ENCODE peak calls at places on chromosomes 5 and 9, in four cellular contexts. J, R, T and A are unnamed samples.

GRCh38 chr5:33854733-33855151 is 37.0 kb downstream of the ADAMTS12 start:
- DNase-seq in J (no peak), R (no peak), T (peak), A (no peak)

GRCh38 chr5:883475-884181 is 9.0 kb downstream of the BRD9 start:
- DNase-seq in J (no peak), R (no peak), T (no peak), A (no peak)

GRCh38 chr5:16593630-16594029 is 23.2 kb downstream of the RETREG1 start:
- DNase-seq in J (no peak), R (no peak), T (no peak), A (no peak)

GRCh38 chr9:119185298-119185697 is 183.9 kb downstream of the BRINP1 start:
- DNase-seq in J (no peak), R (no peak), T (no peak), A (no peak)

GRCh38 chr5:7533941-7534340 is 138.0 kb downstream of the ADCY2 start:
- DNase-seq in J (no peak), R (no peak), T (no peak), A (no peak)

GRCh38 chr9:135215571-135216161 is 128.2 kb downstream of the OLFM1 start:
- DNase-seq in J (no peak), R (no peak), T (no peak), A (no peak)

GRCh38 chr9:74760031-74760700 is 127.6 kb downstream of the TRPM6 start:
- DNase-seq in J (no peak), R (no peak), T (peak), A (no peak)

GRCh38 chr9:130896233-130897012 is at the start of gene QRFP:
- DNase-seq in J (no peak), R (peak), T (no peak), A (no peak)

GRCh38 chr5:72387985-72388384 is 67.8 kb downstream of the PTCD2 start:
- DNase-seq in J (no peak), R (no peak), T (no peak), A (no peak)

GRCh38 chr5:126395198-126395597 is 28.0 kb upstream of the GRAMD2B start:
- DNase-seq in J (no peak), R (no peak), T (no peak), A (no peak)

GRCh38 chr5:1762121-1762877 is 37.3 kb downstream of the MRPL36 start:
- DNase-seq in J (no peak), R (peak), T (no peak), A (no peak)

GRCh38 chr5:58462623-58463230 is 2.8 kb upstream of the PLK2 start:
- DNase-seq in J (no peak), R (no peak), T (peak), A (peak)

GRCh38 chr9:125407432-125407973 is 145.9 kb downstream of the GAPVD1 start:
- DNase-seq in J (no peak), R (no peak), T (no peak), A (no peak)

GRCh38 chr5:67257063-67257462 is 60.5 kb upstream of the CD180 start:
- DNase-seq in J (no peak), R (no peak), T (no peak), A (no peak)

GRCh38 chr9:98522487-98522886 is 186.2 kb downstream of the GABBR2 start:
- DNase-seq in J (no peak), R (no peak), T (no peak), A (no peak)

GRCh38 chr9:115134941-115135340 is 17.0 kb upstream of the TNC start:
- DNase-seq in J (no peak), R (no peak), T (no peak), A (no peak)

GRCh38 chr9:16986441-16987387 is 116.2 kb upstream of the BNC2 start:
- DNase-seq in J (no peak), R (no peak), T (no peak), A (no peak)

DNA sequence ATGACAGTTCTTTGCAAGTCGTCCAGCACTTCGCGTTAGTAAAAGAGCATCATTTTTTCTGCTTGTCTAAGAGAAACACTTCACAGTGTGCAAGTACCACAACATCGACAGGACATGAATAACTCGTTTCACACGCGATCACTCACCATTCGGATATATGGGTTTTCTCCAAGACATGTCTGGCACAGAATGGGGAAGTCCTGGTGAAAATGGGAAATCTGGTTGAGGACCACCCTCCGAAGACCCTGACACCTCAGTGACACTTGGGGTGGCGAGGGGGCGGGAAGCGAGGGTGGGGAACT is 613 bp downstream of the RBM22 start:
- DNase-seq in J (no peak), R (no peak), T (no peak), A (no peak)
- TF ChIP-seq SP1 in J (no peak), R (no peak), T (no peak), A (no peak)

DNA sequence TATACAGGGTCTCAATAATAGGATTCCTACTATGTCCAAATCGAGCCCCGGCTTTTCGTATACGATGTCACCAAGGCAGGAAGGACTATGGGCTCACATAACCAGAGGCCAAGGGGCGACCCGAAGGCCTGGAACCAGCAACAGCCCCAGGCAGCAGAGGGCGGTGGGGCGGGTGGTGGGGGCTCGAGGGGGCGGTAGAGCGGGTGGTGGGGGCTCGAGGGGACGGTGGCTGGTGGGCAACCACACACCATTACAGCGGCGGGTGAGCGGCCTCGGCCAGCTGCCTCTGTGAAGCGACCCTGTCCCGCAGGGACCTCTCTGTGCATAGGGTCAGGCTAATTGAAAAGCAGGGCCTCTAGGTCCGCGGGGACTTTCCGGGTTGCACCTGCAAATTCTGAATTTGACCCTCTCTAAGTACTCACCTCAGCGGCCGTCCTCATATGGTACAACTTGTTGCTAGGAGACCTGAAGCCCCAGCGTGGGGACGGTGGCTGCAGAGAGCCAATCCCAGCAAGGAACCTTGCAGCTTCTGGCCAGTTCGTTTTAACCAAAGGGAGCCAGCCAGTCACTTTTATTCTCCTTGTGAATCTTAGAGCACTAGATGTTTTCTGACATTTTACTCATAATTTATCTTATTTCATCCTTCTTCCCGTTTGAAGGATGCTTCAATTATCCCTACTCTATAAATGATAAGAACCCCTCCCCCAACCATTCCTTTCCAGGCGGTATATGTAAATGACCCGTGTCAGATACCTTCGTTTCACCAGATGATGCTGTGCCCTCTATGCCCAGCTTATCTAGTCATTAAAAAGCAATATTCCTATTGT is at the start of gene NME5:
- DNase-seq in J (peak), R (peak), T (no peak), A (peak)
- TF ChIP-seq SUZ12 in J (no peak), R (no peak), T (no peak), A (no peak)

GRCh38 chr9:133850937-133851336 is 112.8 kb upstream of the SARDH start:
- DNase-seq in J (peak), R (no peak), T (no peak), A (no peak)

GRCh38 chr9:133854048-133854447 is 115.9 kb upstream of the SARDH start:
- DNase-seq in J (no peak), R (no peak), T (no peak), A (no peak)

GRCh38 chr9:133853331-133853730 is 115.2 kb upstream of the SARDH start:
- DNase-seq in J (no peak), R (no peak), T (no peak), A (no peak)

GRCh38 chr9:133851693-133852092 is 113.5 kb upstream of the SARDH start:
- DNase-seq in J (no peak), R (no peak), T (no peak), A (no peak)

DNA sequence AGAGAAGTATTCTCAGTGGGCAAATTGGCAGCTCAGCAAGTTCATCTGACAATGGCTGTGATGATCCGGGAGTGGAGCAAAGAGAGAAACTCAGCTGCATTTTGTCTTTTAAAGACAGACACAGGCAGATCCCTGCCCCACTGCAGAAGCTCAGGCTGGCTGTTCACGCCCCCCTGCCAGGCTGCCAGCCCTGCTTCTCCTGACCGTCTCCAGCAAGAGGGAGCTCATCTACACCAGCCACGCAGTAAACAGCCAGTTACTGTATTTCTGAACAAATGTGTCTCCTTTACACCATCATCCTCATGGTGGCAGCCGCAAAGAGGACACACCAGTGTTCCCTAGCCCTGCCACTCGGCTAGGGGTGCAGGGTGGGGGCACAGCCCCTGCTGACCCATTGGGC is 114.3 kb upstream of the SARDH start:
- DNase-seq in J (no peak), R (no peak), T (no peak), A (no peak)
- TF ChIP-seq SP1 in J (no peak), R (no peak), T (no peak), A (no peak)

DNA sequence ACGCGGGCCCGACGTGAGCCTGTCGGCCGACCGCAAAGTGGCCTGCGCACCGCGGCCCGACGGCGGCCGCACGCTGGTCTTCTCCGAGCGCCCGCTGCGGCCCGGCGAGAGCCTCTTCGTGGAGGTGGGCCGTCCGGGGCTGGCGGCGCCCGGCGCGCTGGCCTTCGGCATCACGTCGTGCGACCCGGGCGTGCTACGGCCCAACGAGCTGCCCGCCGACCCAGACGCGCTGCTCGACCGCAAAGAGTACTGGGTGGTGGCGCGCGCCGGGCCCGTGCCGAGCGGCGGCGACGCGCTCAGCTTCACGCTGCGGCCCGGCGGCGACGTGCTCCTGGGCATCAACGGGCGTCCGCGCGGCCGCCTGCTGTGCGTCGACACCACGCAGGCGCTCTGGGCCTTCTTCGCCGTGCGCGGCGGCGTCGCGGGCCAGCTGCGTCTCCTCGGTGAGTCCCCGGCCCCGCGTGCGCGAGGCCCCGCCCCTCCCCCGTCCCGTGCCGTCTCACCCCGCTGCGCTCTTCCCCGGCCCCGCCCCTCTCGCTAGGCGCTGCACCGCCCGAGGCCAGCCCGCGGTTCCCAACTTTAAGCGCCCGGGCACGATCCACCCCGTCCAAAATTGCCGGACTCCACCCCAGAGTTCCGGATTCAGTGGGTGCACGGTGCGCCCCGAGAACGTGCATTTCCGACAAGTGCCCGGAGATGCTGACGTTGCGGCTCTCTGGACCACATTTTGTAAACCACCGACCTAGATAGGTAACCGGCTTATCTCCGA is 42.8 kb downstream of the NEURL1B start:
- DNase-seq in J (no peak), R (peak), T (no peak), A (no peak)
- TF ChIP-seq SUZ12 in J (no peak), R (peak), T (no peak), A (no peak)

GRCh38 chr5:61332369-61332745 is 299 bp downstream of the ZSWIM6 start:
- DNase-seq in J (no peak), R (no peak), T (no peak), A (no peak)

GRCh38 chr5:61330341-61330878 is 1.6 kb upstream of the ZSWIM6 start:
- DNase-seq in J (no peak), R (peak), T (peak), A (peak)

GRCh38 chr5:61329729-61330128 is 2.3 kb upstream of the ZSWIM6 start:
- DNase-seq in J (no peak), R (no peak), T (peak), A (no peak)

GRCh38 chr5:61331407-61332368 is at the start of gene ZSWIM6:
- DNase-seq in J (peak), R (peak), T (peak), A (peak)

GRCh38 chr5:61330879-61331406 is 1.1 kb upstream of the ZSWIM6 start:
- DNase-seq in J (no peak), R (peak), T (peak), A (peak)
- TF ChIP-seq SP1 in J (no peak), R (no peak), T (no peak), A (no peak)

GRCh38 chr5:3268760-3269330 is 326.8 kb upstream of the IRX1 start:
- DNase-seq in J (no peak), R (no peak), T (no peak), A (no peak)

GRCh38 chr5:3265936-3266335 is 329.7 kb upstream of the IRX1 start:
- DNase-seq in J (no peak), R (no peak), T (no peak), A (no peak)

GRCh38 chr5:3265131-3265885 is 330.3 kb upstream of the IRX1 start:
- DNase-seq in J (no peak), R (no peak), T (no peak), A (no peak)

GRCh38 chr5:3266861-3267260 is 328.8 kb upstream of the IRX1 start:
- DNase-seq in J (no peak), R (no peak), T (no peak), A (no peak)

GRCh38 chr5:3269400-3270169 is 326.0 kb upstream of the IRX1 start:
- DNase-seq in J (no peak), R (no peak), T (no peak), A (no peak)
- TF ChIP-seq SUZ12 in J (no peak), R (no peak), T (no peak), A (no peak)

DNA sequence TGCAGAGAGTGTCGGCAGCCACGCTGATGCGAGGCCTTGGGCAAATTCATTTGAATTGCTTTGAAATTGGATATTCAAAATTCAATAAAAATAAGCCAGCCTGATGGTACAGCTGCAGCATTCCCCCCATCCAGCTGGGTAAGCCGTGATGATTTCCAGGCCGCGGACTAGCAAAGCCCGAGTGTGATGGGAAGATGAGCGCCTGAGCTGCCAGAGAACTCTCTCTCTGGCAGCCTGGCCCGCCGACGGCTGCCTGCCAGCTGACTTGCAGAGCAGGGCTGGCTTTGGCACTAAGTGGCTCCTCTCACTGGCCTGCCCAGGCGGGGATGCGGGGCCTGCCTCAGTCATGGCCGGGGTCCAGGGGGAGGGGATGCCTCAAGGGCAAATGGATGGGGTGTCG is 268.3 kb upstream of the WWC1 start:
- DNase-seq in J (no peak), R (no peak), T (no peak), A (no peak)
- TF ChIP-seq SP1 in J (no peak), R (no peak), T (no peak), A (no peak)

GRCh38 chr5:89213584-89213983 is 330.6 kb upstream of the MEF2C start:
- DNase-seq in J (no peak), R (no peak), T (no peak), A (no peak)
- TF ChIP-seq SUZ12 in J (no peak), R (no peak), T (no peak), A (no peak)